ENCODE peak calls at places on chromosomes 2 and 18, in nine cellular contexts. Y, E, L, B, U, X, N, R and W are unnamed samples.

GRCh38 chr2:4937550-4937949 is 754.6 kb upstream of the SOX11 start:
- DNase-seq in Y (no peak), E (no peak), L (no peak), B (no peak), U (no peak), X (peak; percentile 58), N (no peak), R (no peak), W (no peak)

GRCh38 chr2:130352229-130352628 is 3.6 kb upstream of the PTPN18 start:
- DNase-seq in Y (no peak), E (no peak), L (no peak), B (no peak), U (no peak), X (no peak), N (no peak), R (no peak), W (no peak)

GRCh38 chr2:168639501-168639900 is 162.9 kb upstream of the NOSTRIN start:
- DNase-seq in Y (no peak), E (no peak), L (peak; percentile 54), B (no peak), U (peak; percentile 13), X (peak; percentile 12), N (no peak), R (no peak), W (no peak)

GRCh38 chr2:3864943-3865664 is 161.7 kb downstream of the DCDC2C start:
- DNase-seq in Y (no peak), E (no peak), L (no peak), B (no peak), U (no peak), X (no peak), N (no peak), R (no peak), W (no peak)

GRCh38 chr2:45728458-45728942 is 77.0 kb downstream of the PRKCE start:
- DNase-seq in Y (no peak), E (no peak), L (no peak), B (no peak), U (no peak), X (no peak), N (no peak), R (peak; percentile 76), W (no peak)

GRCh38 chr18:69564602-69565001 is 163.9 kb downstream of the DOK6 start:
- DNase-seq in Y (no peak), E (no peak), L (no peak), B (no peak), U (no peak), X (no peak), N (no peak), R (no peak), W (no peak)

GRCh38 chr2:62216616-62217015 is 20.7 kb downstream of the B3GNT2 start:
- DNase-seq in Y (no peak), E (peak; percentile 19), L (no peak), B (peak; percentile 93), U (peak; percentile 78), X (peak; percentile 28), N (no peak), R (no peak), W (no peak)

GRCh38 chr2:61887684-61888303 is 662 bp downstream of the CCT4 start:
- DNase-seq in Y (peak; percentile 2), E (no peak), L (no peak), B (peak; percentile 52), U (peak; percentile 41), X (peak; percentile 23), N (no peak), R (no peak), W (no peak)

GRCh38 chr2:165820296-165820695 is 26.2 kb upstream of the GALNT3 start:
- DNase-seq in Y (no peak), E (no peak), L (no peak), B (peak; percentile 38), U (no peak), X (no peak), N (no peak), R (no peak), W (no peak)

GRCh38 chr18:10732990-10733389 is 207.2 kb downstream of the NAPG start:
- DNase-seq in Y (no peak), E (no peak), L (no peak), B (no peak), U (no peak), X (no peak), N (no peak), R (no peak), W (no peak)

GRCh38 chr2:192500550-192501200 is 305.9 kb upstream of the TMEFF2 start:
- DNase-seq in Y (no peak), E (no peak), L (no peak), B (no peak), U (peak; percentile 60), X (peak; percentile 81), N (no peak), R (no peak), W (no peak)

GRCh38 chr2:161414385-161415040 is 1.6 kb upstream of the TBR1 start:
- DNase-seq in Y (no peak), E (no peak), L (no peak), B (peak; percentile 44), U (peak; percentile 78), X (no peak), N (no peak), R (no peak), W (no peak)

GRCh38 chr2:73859721-73860586 is 31.2 kb downstream of the STAMBP start:
- DNase-seq in Y (no peak), E (no peak), L (no peak), B (peak; percentile 53), U (peak; percentile 89), X (peak; percentile 93), N (no peak), R (no peak), W (no peak)

GRCh38 chr2:207394203-207394741 is 135.5 kb upstream of the CREB1 start:
- DNase-seq in Y (no peak), E (no peak), L (no peak), B (no peak), U (peak; percentile 44), X (no peak), N (no peak), R (no peak), W (no peak)

GRCh38 chr2:29165362-29166236 is 50.4 kb downstream of the CLIP4 start:
- DNase-seq in Y (no peak), E (no peak), L (no peak), B (peak; percentile 3), U (peak; percentile 67), X (peak; percentile 76), N (no peak), R (no peak), W (no peak)

GRCh38 chr2:150882751-150883520 is 378.7 kb downstream of the RBM43 start:
- DNase-seq in Y (no peak), E (no peak), L (no peak), B (no peak), U (no peak), X (no peak), N (no peak), R (no peak), W (no peak)

GRCh38 chr18:62369129-62369644 is 44.1 kb downstream of the TNFRSF11A start:
- DNase-seq in Y (no peak), E (no peak), L (no peak), B (no peak), U (no peak), X (no peak), N (no peak), R (no peak), W (no peak)

GRCh38 chr2:34104601-34105000 is 505.5 kb upstream of the FAM98A start:
- DNase-seq in Y (no peak), E (no peak), L (no peak), B (peak; percentile 75), U (peak; percentile 56), X (peak; percentile 52), N (no peak), R (no peak), W (no peak)

GRCh38 chr2:27049422-27050280 is 1.8 kb upstream of the AGBL5 start:
- DNase-seq in Y (no peak), E (no peak), L (no peak), B (no peak), U (no peak), X (no peak), N (no peak), R (peak; percentile 76), W (peak; percentile 57)

GRCh38 chr2:275457-275856 is 10.7 kb downstream of the ACP1 start:
- DNase-seq in Y (no peak), E (no peak), L (no peak), B (no peak), U (no peak), X (no peak), N (no peak), R (no peak), W (no peak)

GRCh38 chr2:197269173-197269572 is 41.4 kb downstream of the ANKRD44 start:
- DNase-seq in Y (no peak), E (no peak), L (no peak), B (no peak), U (peak; percentile 70), X (no peak), N (no peak), R (no peak), W (no peak)

GRCh38 chr2:172931923-172932520 is 143.6 kb upstream of the MAP3K20 start:
- DNase-seq in Y (no peak), E (peak; percentile 52), L (no peak), B (peak; percentile 81), U (peak; percentile 69), X (peak; percentile 49), N (no peak), R (peak; percentile 8), W (peak; percentile 81)